ENCODE peak calls at places on chromosome 5, in five cellular contexts. M is tibial nerve, C is esophagus squamous epithelium, Z is heart right ventricle, Y is dorsolateral prefrontal cortex. P is an unnamed sample.

GRCh38 chr5:146313027-146313426 is 25.6 kb upstream of the POU4F3 start:
- DNase-seq in M (no peak), C (no peak), Z (no peak), Y (no peak), P (no peak)

GRCh38 chr5:149288437-149288836 is 16.8 kb downstream of the AFAP1L1 start:
- DNase-seq in M (no peak), C (no peak), Z (peak; percentile 84), Y (no peak), P (no peak)

GRCh38 chr5:99105216-99105615 is 176.4 kb upstream of the CHD1 start:
- DNase-seq in M (no peak), C (no peak), Z (no peak), Y (no peak), P (no peak)

GRCh38 chr5:1660511-1660910 is 136.8 kb upstream of the LPCAT1 start:
- DNase-seq in M (no peak), C (no peak), Z (no peak), Y (no peak), P (no peak)

GRCh38 chr5:180832638-180833068 is 28.4 kb downstream of the ZFP62 start:
- DNase-seq in M (no peak), C (no peak), Z (no peak), Y (no peak), P (no peak)

GRCh38 chr5:150641006-150641570 is 628 bp downstream of the SYNPO start:
- DNase-seq in M (no peak), C (no peak), Z (peak; percentile 83), Y (no peak), P (no peak)

GRCh38 chr5:168578006-168578405 is 1.2 kb downstream of the PANK3 start:
- DNase-seq in M (no peak), C (no peak), Z (no peak), Y (no peak), P (no peak)

GRCh38 chr5:73318308-73318719 is 130.3 kb downstream of the FOXD1 start:
- DNase-seq in M (no peak), C (no peak), Z (no peak), Y (no peak), P (no peak)

GRCh38 chr5:163362806-163363788 is 74.3 kb upstream of the CCNG1 start:
- DNase-seq in M (no peak), C (no peak), Z (no peak), Y (no peak), P (no peak)

GRCh38 chr5:179866241-179867078 is 7.8 kb upstream of the MRNIP start:
- DNase-seq in M (no peak), C (no peak), Z (no peak), Y (no peak), P (no peak)

GRCh38 chr5:157469073-157469472 is 9.1 kb downstream of the NIPAL4 start:
- DNase-seq in M (no peak), C (no peak), Z (no peak), Y (no peak), P (no peak)

GRCh38 chr5:19369048-19369447 is 619.0 kb downstream of the CDH18 start:
- DNase-seq in M (no peak), C (no peak), Z (no peak), Y (no peak), P (no peak)

GRCh38 chr5:61658592-61659008 is 326.5 kb downstream of the ZSWIM6 start:
- DNase-seq in M (peak; percentile 71), C (peak; percentile 8), Z (peak; percentile 88), Y (peak; percentile 71), P (peak; percentile 73)

GRCh38 chr5:43677241-43677640 is 74.3 kb downstream of the NNT start:
- DNase-seq in M (no peak), C (no peak), Z (no peak), Y (no peak), P (no peak)

GRCh38 chr5:72018158-72018803 is 89.0 kb upstream of the MAP1B start:
- DNase-seq in M (no peak), C (no peak), Z (peak; percentile 11), Y (no peak), P (no peak)

GRCh38 chr5:157215826-157216167 is 35.2 kb downstream of the ITK start:
- DNase-seq in M (no peak), C (no peak), Z (no peak), Y (no peak), P (no peak)

GRCh38 chr5:101534486-101535110 is 631.5 kb upstream of the ST8SIA4 start:
- DNase-seq in M (no peak), C (no peak), Z (no peak), Y (no peak), P (no peak)

GRCh38 chr5:139856694-139857093 is 61.1 kb downstream of the PSD2 start:
- DNase-seq in M (no peak), C (no peak), Z (no peak), Y (no peak), P (no peak)

GRCh38 chr5:64766105-64766504 is 2.4 kb downstream of the SREK1IP1 start:
- DNase-seq in M (no peak), C (no peak), Z (no peak), Y (no peak), P (no peak)

GRCh38 chr5:108670591-108671335 is 76.9 kb upstream of the FER start:
- DNase-seq in M (no peak), C (no peak), Z (no peak), Y (peak; percentile 49), P (no peak)

GRCh38 chr5:98781520-98781919 is 8.1 kb downstream of the RGMB start:
- DNase-seq in M (no peak), C (no peak), Z (no peak), Y (no peak), P (no peak)

GRCh38 chr5:156949424-156949823 is 13.6 kb downstream of the TIMD4 start:
- DNase-seq in M (no peak), C (no peak), Z (no peak), Y (no peak), P (no peak)

GRCh38 chr5:128038641-128039040 is 44.9 kb upstream of the SLC12A2 start:
- DNase-seq in M (no peak), C (no peak), Z (no peak), Y (no peak), P (no peak)

GRCh38 chr5:174325961-174326360 is 280.5 kb downstream of the NSG2 start:
- DNase-seq in M (no peak), C (no peak), Z (no peak), Y (no peak), P (no peak)

GRCh38 chr5:136087961-136088871 is 44.4 kb upstream of the SMAD5 start:
- DNase-seq in M (no peak), C (no peak), Z (peak; percentile 93), Y (no peak), P (no peak)

GRCh38 chr5:113489299-113489698 is 1.0 kb upstream of the MCC start:
- DNase-seq in M (peak; percentile 29), C (peak; percentile 7), Z (no peak), Y (no peak), P (no peak)

GRCh38 chr5:75885849-75886596 is 168.8 kb upstream of the POC5 start:
- DNase-seq in M (no peak), C (no peak), Z (no peak), Y (no peak), P (peak; percentile 4)

GRCh38 chr5:164798110-164798509 is 1292.7 kb downstream of the MAT2B start:
- DNase-seq in M (no peak), C (no peak), Z (no peak), Y (no peak), P (no peak)

GRCh38 chr5:148776780-148777179 is 49.6 kb upstream of the ADRB2 start:
- DNase-seq in M (no peak), C (no peak), Z (no peak), Y (no peak), P (no peak)

GRCh38 chr5:172716796-172717313 is 54.1 kb downstream of the DUSP1 start:
- DNase-seq in M (peak; percentile 68), C (no peak), Z (peak; percentile 91), Y (peak; percentile 75), P (peak; percentile 71)

GRCh38 chr5:127101935-127102334 is 28.6 kb upstream of the C5orf63 start:
- DNase-seq in M (no peak), C (no peak), Z (no peak), Y (no peak), P (no peak)

GRCh38 chr5:166722939-166723338 is 1568.5 kb upstream of the WWC1 start:
- DNase-seq in M (no peak), C (no peak), Z (no peak), Y (no peak), P (no peak)

DNA sequence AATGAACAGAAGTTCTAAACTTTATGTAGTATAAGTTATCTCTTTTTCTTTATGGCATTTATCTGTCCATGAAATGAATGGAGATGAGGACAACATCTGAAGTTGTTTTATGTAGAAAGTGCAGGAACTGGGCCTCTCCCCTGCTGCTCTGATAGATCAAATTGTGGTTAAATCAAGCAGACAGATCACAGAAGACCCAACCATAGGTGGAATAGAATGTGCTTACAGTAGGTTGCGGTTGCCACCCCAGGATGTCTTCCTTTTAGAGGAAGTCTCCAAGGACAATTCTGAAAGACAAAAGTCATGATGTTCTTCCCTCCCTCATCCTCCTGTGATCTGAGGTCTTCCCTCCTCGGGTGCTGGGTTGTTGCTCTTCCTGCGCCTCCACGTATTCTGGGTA is 12.9 kb downstream of the RASGRF2 start:
- DNase-seq in M (no peak), C (no peak), Z (no peak), Y (no peak), P (no peak)
- H3K27ac ChIP-seq in M (no peak overlapping the region), C (no peak overlapping the region), Z (no peak overlapping the region), Y (peak overlapping the region; percentile 76), P (no peak overlapping the region)

GRCh38 chr5:144202072-144202471 is 31.4 kb downstream of the KCTD16 start:
- DNase-seq in M (no peak), C (no peak), Z (peak; percentile 8), Y (no peak), P (no peak)

GRCh38 chr5:144196612-144197011 is 25.9 kb downstream of the KCTD16 start:
- DNase-seq in M (no peak), C (no peak), Z (no peak), Y (no peak), P (no peak)

GRCh38 chr5:144195443-144195842 is 24.8 kb downstream of the KCTD16 start:
- DNase-seq in M (no peak), C (no peak), Z (no peak), Y (no peak), P (no peak)

GRCh38 chr5:144201578-144201977 is 30.9 kb downstream of the KCTD16 start:
- DNase-seq in M (no peak), C (no peak), Z (no peak), Y (no peak), P (no peak)

GRCh38 chr5:144198386-144198785 is 27.7 kb downstream of the KCTD16 start:
- DNase-seq in M (no peak), C (no peak), Z (no peak), Y (no peak), P (no peak)
- H3K27ac ChIP-seq in M (no peak overlapping the region), C (no peak overlapping the region), Z (no peak overlapping the region), Y (no peak overlapping the region), P (no peak overlapping the region)

GRCh38 chr5:159022178-159022556 is 77.5 kb downstream of the EBF1 start:
- DNase-seq in M (no peak), C (no peak), Z (peak; percentile 67), Y (no peak), P (no peak)

GRCh38 chr5:159018855-159019254 is 80.9 kb downstream of the EBF1 start:
- DNase-seq in M (no peak), C (no peak), Z (no peak), Y (no peak), P (no peak)

GRCh38 chr5:159021360-159022177 is 78.1 kb downstream of the EBF1 start:
- DNase-seq in M (no peak), C (no peak), Z (no peak), Y (no peak), P (no peak)

GRCh38 chr5:159017787-159018186 is 81.9 kb downstream of the EBF1 start:
- DNase-seq in M (no peak), C (no peak), Z (peak; percentile 85), Y (no peak), P (no peak)
- H3K27ac ChIP-seq in M (no peak overlapping the region), C (peak overlapping the region; percentile 40), Z (no peak overlapping the region), Y (no peak overlapping the region), P (no peak overlapping the region)

GRCh38 chr5:125274938-125275759 is 528.7 kb upstream of the ZNF608 start:
- DNase-seq in M (no peak), C (no peak), Z (no peak), Y (no peak), P (no peak)
- H3K27ac ChIP-seq in M (no peak overlapping the region), C (no peak overlapping the region), Z (no peak overlapping the region), Y (no peak overlapping the region), P (no peak overlapping the region)

P was measured in substantia nigra.